ENCODE peak calls at places on chromosomes 13 and 19, in five cellular contexts. J is T-helper 17 cell; F is stimulated activated CD8-positive, alpha-beta memory T cell treated with anti-CD3 and anti-CD28 coated beads, Interleukin-4, amount 100 ng/mL, for 1 hour; I is skeletal muscle cell; R is fibroblast of the aortic adventitia. E is an unnamed sample.

GRCh38 chr13:38417727-38418126 is 68.1 kb downstream of the UFM1 start:
- DNase-seq in J (no peak), F (no peak), I (no peak), R (no peak), E (no peak)

GRCh38 chr19:45496349-45496953 is 396 bp downstream of the RTN2 start:
- DNase-seq in J (peak), F (no peak), I (no peak), R (no peak), E (no peak)

GRCh38 chr13:97878421-97879375 is 74.8 kb upstream of the IPO5 start:
- DNase-seq in J (no peak), F (no peak), I (no peak), R (no peak), E (no peak)

GRCh38 chr19:1853295-1854031 is 5.2 kb upstream of the REXO1 start:
- DNase-seq in J (peak), F (peak), I (no peak), R (peak), E (peak)

GRCh38 chr13:74979703-74980102 is 502.3 kb downstream of the TBC1D4 start:
- DNase-seq in J (no peak), F (no peak), I (no peak), R (no peak), E (no peak)

GRCh38 chr19:311813-312261 is 20.6 kb upstream of the PLPP2 start:
- DNase-seq in J (no peak), F (no peak), I (no peak), R (no peak), E (no peak)

GRCh38 chr13:78323848-78324247 is 279.5 kb downstream of the POU4F1 start:
- DNase-seq in J (no peak), F (no peak), I (no peak), R (no peak), E (no peak)

GRCh38 chr13:26604784-26605183 is 47.3 kb downstream of the WASF3 start:
- DNase-seq in J (no peak), F (no peak), I (no peak), R (no peak), E (no peak)

GRCh38 chr13:40994581-40995230 is 24.4 kb downstream of the ELF1 start:
- DNase-seq in J (no peak), F (no peak), I (no peak), R (no peak), E (no peak)

GRCh38 chr19:43872547-43873336 is 45.6 kb downstream of the ZNF283 start:
- DNase-seq in J (no peak), F (no peak), I (no peak), R (peak), E (no peak)

GRCh38 chr19:43438291-43439162 is 23.8 kb downstream of the TEX101 start:
- DNase-seq in J (no peak), F (no peak), I (peak), R (peak), E (no peak)

GRCh38 chr13:31797154-31797775 is 57.9 kb downstream of the RXFP2 start:
- DNase-seq in J (no peak), F (no peak), I (no peak), R (peak), E (no peak)

GRCh38 chr13:113658836-113659235 is 838 bp upstream of the ATP4B start:
- DNase-seq in J (no peak), F (no peak), I (no peak), R (no peak), E (no peak)

GRCh38 chr13:76980075-76980718 is 11.7 kb upstream of the CLN5 start:
- DNase-seq in J (peak), F (peak), I (no peak), R (peak), E (peak)

GRCh38 chr19:8259142-8259921 is 48.8 kb downstream of the CD320 start:
- DNase-seq in J (no peak), F (no peak), I (no peak), R (no peak), E (no peak)

GRCh38 chr19:43470288-43470687 is 4.9 kb upstream of the LYPD3 start:
- DNase-seq in J (no peak), F (no peak), I (no peak), R (peak), E (peak)

GRCh38 chr13:31198524-31198923 is 1.3 kb upstream of the B3GLCT start:
- DNase-seq in J (no peak), F (no peak), I (no peak), R (no peak), E (no peak)

GRCh38 chr19:31232871-31233270 is 116.4 kb downstream of the TSHZ3 start:
- DNase-seq in J (no peak), F (no peak), I (peak), R (peak), E (no peak)

GRCh38 chr19:58274771-58275199 is 4.0 kb upstream of the ZNF8 start:
- DNase-seq in J (no peak), F (no peak), I (no peak), R (no peak), E (no peak)

GRCh38 chr13:49622174-49622946 is 5.9 kb upstream of the ARL11 start:
- DNase-seq in J (no peak), F (no peak), I (no peak), R (peak), E (no peak)

GRCh38 chr13:107069107-107069776 is 501.3 kb upstream of the ARGLU1 start:
- DNase-seq in J (no peak), F (no peak), I (no peak), R (no peak), E (no peak)

GRCh38 chr13:110097013-110097412 is 209.9 kb downstream of the COL4A1 start:
- DNase-seq in J (no peak), F (no peak), I (no peak), R (no peak), E (no peak)

GRCh38 chr13:40580566-40581276 is 85.7 kb downstream of the FOXO1 start:
- DNase-seq in J (no peak), F (no peak), I (no peak), R (no peak), E (no peak)

GRCh38 chr19:55407625-55408319 is at the start of gene UBE2S:
- DNase-seq in J (peak), F (peak), I (peak), R (peak), E (peak)

GRCh38 chr13:41603917-41604316 is 146.6 kb downstream of the RGCC start:
- DNase-seq in J (no peak), F (no peak), I (peak), R (peak), E (no peak)

GRCh38 chr19:4911786-4912672 is 2.7 kb downstream of the UHRF1 start:
- DNase-seq in J (peak), F (peak), I (peak), R (peak), E (peak)

GRCh38 chr13:43835701-43836100 is 43.8 kb downstream of the CCDC122 start:
- DNase-seq in J (no peak), F (no peak), I (no peak), R (peak), E (no peak)

GRCh38 chr19:52936958-52937334 is 13.7 kb upstream of the ZNF888 start:
- DNase-seq in J (no peak), F (no peak), I (no peak), R (no peak), E (no peak)

GRCh38 chr13:102443234-102443633 is 41.4 kb upstream of the FGF14 start:
- DNase-seq in J (no peak), F (no peak), I (no peak), R (no peak), E (no peak)

GRCh38 chr19:52190679-52191293 is 934 bp downstream of the PPP2R1A start:
- DNase-seq in J (no peak), F (no peak), I (peak), R (peak), E (no peak)

GRCh38 chr13:30429721-30430694 is 7.7 kb downstream of the UBE2L5 start:
- DNase-seq in J (no peak), F (no peak), I (peak), R (peak), E (no peak)

GRCh38 chr19:24140099-24140498 is 53.1 kb downstream of the ZNF254 start:
- DNase-seq in J (no peak), F (no peak), I (peak), R (peak), E (no peak)

GRCh38 chr13:47213057-47213456 is 316.2 kb upstream of the HTR2A start:
- DNase-seq in J (no peak), F (no peak), I (no peak), R (peak), E (no peak)

GRCh38 chr19:7349961-7350711 is 1.4 kb downstream of the ARHGEF18 start:
- DNase-seq in J (peak), F (peak), I (no peak), R (no peak), E (no peak)

GRCh38 chr13:53074119-53074518 is 45.5 kb downstream of the OLFM4 start:
- DNase-seq in J (no peak), F (no peak), I (no peak), R (no peak), E (no peak)

GRCh38 chr19:2043269-2043641 is 7.8 kb downstream of the MKNK2 start:
- DNase-seq in J (no peak), F (no peak), I (no peak), R (no peak), E (no peak)

GRCh38 chr13:20801704-20802103 is 27.9 kb upstream of the EEF1AKMT1 start:
- DNase-seq in J (no peak), F (no peak), I (no peak), R (no peak), E (no peak)

GRCh38 chr13:60754691-60755090 is 357.7 kb downstream of the TDRD3 start:
- DNase-seq in J (no peak), F (no peak), I (no peak), R (no peak), E (no peak)

GRCh38 chr13:65966991-65967451 is 1263.1 kb downstream of the PCDH9 start:
- DNase-seq in J (no peak), F (no peak), I (no peak), R (peak), E (no peak)

E was measured in activated gamma-delta T cell treated with anti-CD3 and anti-CD28 coated beads, Interleukin-2, amount 50 U/mL, for 16 hours.